ENCODE peak calls at places on chromosomes 5 and 9, in five cellular contexts. R, O, W, E and M are unnamed samples.

GRCh38 chr5:36206913-36207312 is 34.8 kb downstream of the NADK2 start:
- DNase-seq in R (no peak), O (no peak), W (peak; percentile 8), E (no peak), M (no peak)

GRCh38 chr9:105608685-105609598 is 51.0 kb downstream of the FKTN start:
- DNase-seq in R (no peak), O (no peak), W (peak; percentile 72), E (peak; percentile 4), M (peak; percentile 62)

GRCh38 chr5:27594141-27594540 is 555.8 kb upstream of the CDH9 start:
- DNase-seq in R (no peak), O (no peak), W (no peak), E (no peak), M (no peak)

GRCh38 chr9:73011956-73012355 is 59.1 kb upstream of the ALDH1A1 start:
- DNase-seq in R (no peak), O (no peak), W (no peak), E (no peak), M (no peak)

GRCh38 chr5:118022062-118022461 is 966.3 kb downstream of the DTWD2 start:
- DNase-seq in R (no peak), O (no peak), W (no peak), E (no peak), M (no peak)

GRCh38 chr5:75239681-75240080 is 3.0 kb upstream of the ANKRD31 start:
- DNase-seq in R (no peak), O (no peak), W (no peak), E (no peak), M (peak; percentile 73)

GRCh38 chr9:9522406-9522805 is 1090.4 kb downstream of the PTPRD start:
- DNase-seq in R (no peak), O (no peak), W (no peak), E (no peak), M (no peak)

GRCh38 chr5:133196441-133197085 is 144.8 kb downstream of the HSPA4 start:
- DNase-seq in R (no peak), O (no peak), W (no peak), E (no peak), M (no peak)

GRCh38 chr9:123090198-123090896 is 56.9 kb downstream of the GPR21 start:
- DNase-seq in R (no peak), O (no peak), W (peak; percentile 56), E (no peak), M (no peak)

GRCh38 chr5:7094626-7095025 is 301.3 kb upstream of the ADCY2 start:
- DNase-seq in R (no peak), O (no peak), W (no peak), E (no peak), M (no peak)